ENCODE peak calls at places on chromosomes 2 and 18, in ten cellular contexts. M, C, L, K, T, B, J, Y, R and O are unnamed samples.

GRCh38 chr2:28164280-28164801 is 228.3 kb upstream of the FOSL2 start:
- DNase-seq in C (peak), B (peak), R (no peak), L (no peak), Y (no peak), J (no peak), M (no peak), T (no peak), K (no peak), O (no peak)

GRCh38 chr2:195450537-195451113 is 206.4 kb upstream of the SLC39A10 start:
- DNase-seq in L (no peak), B (no peak), Y (no peak), R (no peak), C (no peak), M (no peak), J (no peak), T (no peak), K (no peak), O (no peak)

GRCh38 chr2:174263989-174264388 is 15.7 kb upstream of the OLA1 start:
- DNase-seq in B (no peak), C (peak), M (no peak), K (no peak), T (no peak), J (no peak), R (no peak), L (no peak), Y (no peak), O (no peak)

GRCh38 chr18:7923105-7923504 is 356.0 kb downstream of the PTPRM start:
- DNase-seq in K (no peak), J (no peak), M (no peak), T (no peak), Y (no peak), B (no peak), L (no peak), R (no peak), C (no peak), O (no peak)

GRCh38 chr2:74250189-74250631 is 51.8 kb downstream of the MTHFD2 start:
- DNase-seq in R (no peak), J (peak), Y (peak), B (peak), K (peak), M (peak), L (peak), T (no peak), C (peak), O (peak)

GRCh38 chr2:88074854-88075292 is 7.2 kb downstream of the SMYD1 start:
- DNase-seq in L (no peak), R (no peak), Y (no peak), C (peak), K (no peak), J (no peak), B (no peak), M (no peak), T (no peak), O (no peak)

GRCh38 chr2:29920631-29921559 is 491 bp downstream of the ALK start:
- DNase-seq in T (no peak), Y (no peak), L (no peak), M (peak), C (no peak), B (peak), K (peak), R (no peak), J (peak), O (peak)

GRCh38 chr2:38496927-38497669 is 105.6 kb downstream of the HNRNPLL start:
- DNase-seq in B (peak), C (no peak), T (peak), M (no peak), Y (no peak), J (no peak), L (no peak), R (no peak), K (no peak), O (no peak)

GRCh38 chr18:35938158-35938557 is 34.3 kb upstream of the RMP24 start:
- DNase-seq in C (peak), J (no peak), K (no peak), L (no peak), B (no peak), R (no peak), M (no peak), Y (no peak), T (no peak), O (no peak)

DNA sequence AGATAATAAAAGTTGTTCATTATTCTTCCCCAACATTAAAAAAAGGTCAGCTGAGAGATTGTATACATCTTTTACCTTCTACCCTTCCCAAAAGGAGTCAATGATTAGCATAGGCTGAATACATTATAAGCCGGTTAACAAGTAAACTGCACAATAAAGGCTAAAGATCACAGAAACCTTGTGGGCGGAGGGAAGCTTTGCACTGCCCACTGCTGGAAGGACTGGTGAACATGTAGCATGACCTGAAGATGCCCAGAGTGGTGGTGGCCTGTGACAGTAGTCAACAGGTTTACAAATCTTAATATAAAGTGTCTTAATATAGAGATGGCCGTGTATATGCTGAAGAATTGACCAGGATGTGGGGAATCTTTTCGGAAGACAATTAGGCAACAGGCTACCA is 35.6 kb downstream of the ARL5A start:
- DNase-seq in M (no peak), C (no peak), B (no peak), T (no peak), J (no peak), K (no peak), L (no peak), Y (no peak), R (no peak), O (no peak)
- TF ChIP-seq CTCF in M (no peak), C (no peak), B (peak), T (no peak), J (no peak), K (no peak), L (peak), Y (no peak), R (no peak), O (no peak)

GRCh38 chr2:159680692-159681091 is 31.6 kb upstream of the MARCHF7 start:
- DNase-seq in T (no peak), R (no peak), B (no peak), M (no peak), K (no peak), C (no peak), J (no peak), L (no peak), Y (no peak), O (no peak)

GRCh38 chr2:159677654-159678053 is 34.7 kb upstream of the MARCHF7 start:
- DNase-seq in M (no peak), C (peak), Y (no peak), T (no peak), R (no peak), B (no peak), L (no peak), K (no peak), J (no peak), O (no peak)
- TF ChIP-seq CTCF in M (no peak), C (peak), Y (no peak), T (no peak), R (no peak), B (peak), L (peak), K (no peak), J (peak), O (no peak)

GRCh38 chr2:216555274-216555673 is 56.6 kb downstream of the RPL37A start:
- DNase-seq in M (no peak), L (no peak), R (no peak), K (no peak), J (no peak), B (peak), T (no peak), Y (peak), C (peak), O (no peak)
- TF ChIP-seq CTCF in M (no peak), L (no peak), R (no peak), K (no peak), J (no peak), B (no peak), T (no peak), Y (no peak), C (no peak), O (no peak)

GRCh38 chr2:121810959-121811853 is 55.8 kb downstream of the TSN start:
- DNase-seq in L (peak), R (no peak), T (peak), K (peak), Y (peak), C (peak), M (peak), J (peak), B (peak), O (peak)
- TF ChIP-seq CTCF in L (peak), R (no peak), T (peak), K (peak), Y (no peak), C (peak), M (peak), J (peak), B (peak), O (peak)

GRCh38 chr2:190344275-190344827 is 962 bp downstream of the INPP1 start:
- DNase-seq in Y (peak), T (peak), L (peak), K (no peak), C (no peak), J (peak), M (peak), B (no peak), R (no peak), O (no peak)
- TF ChIP-seq CTCF in Y (no peak), T (peak), L (peak), K (peak), C (peak), J (peak), M (peak), B (peak), R (no peak), O (peak)

GRCh38 chr2:196651387-196652094 is 12.0 kb downstream of the CCDC150 start:
- DNase-seq in Y (no peak), L (no peak), K (no peak), C (no peak), T (no peak), B (no peak), J (no peak), M (no peak), R (no peak), O (no peak)

GRCh38 chr2:196652869-196653268 is 13.4 kb downstream of the CCDC150 start:
- DNase-seq in B (no peak), C (no peak), M (no peak), R (no peak), Y (no peak), L (no peak), J (no peak), K (no peak), T (no peak), O (no peak)

GRCh38 chr2:196653843-196654242 is 14.3 kb downstream of the CCDC150 start:
- DNase-seq in L (no peak), R (no peak), B (no peak), K (no peak), C (no peak), J (no peak), T (no peak), Y (no peak), M (no peak), O (no peak)

DNA sequence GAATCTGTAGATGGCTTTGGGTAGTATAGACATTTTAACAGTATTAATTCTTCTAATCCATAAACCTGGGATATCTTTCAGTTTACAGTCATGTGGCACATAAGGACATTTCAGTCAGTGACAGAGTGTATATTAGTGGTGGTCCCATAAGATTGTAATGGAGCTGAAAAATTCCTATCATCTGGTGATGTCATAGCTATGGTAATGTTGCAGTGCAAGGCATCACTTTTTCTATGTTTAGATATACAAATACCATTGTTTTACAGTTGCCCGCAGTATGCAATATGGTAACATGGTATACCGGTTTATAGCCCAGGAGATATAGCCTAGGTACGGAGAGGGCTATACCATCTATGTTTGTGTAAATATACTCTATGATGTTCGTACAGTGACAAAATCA is 9.7 kb downstream of the CCDC150 start:
- DNase-seq in B (no peak), K (no peak), J (no peak), Y (no peak), C (no peak), L (no peak), T (no peak), R (no peak), M (no peak), O (no peak)
- TF ChIP-seq CTCF in B (no peak), K (no peak), J (no peak), Y (no peak), C (no peak), L (no peak), T (no peak), R (no peak), M (no peak), O (no peak)